ENCODE peak calls at places on chromosomes 6 and 20, in four cellular contexts. C, O, J and B are unnamed samples.

GRCh38 chr20:11375966-11376365 is 541.7 kb upstream of the BTBD3 start:
- DNase-seq in C (no peak), O (no peak), J (no peak), B (no peak)

GRCh38 chr6:148435386-148435785 is 92.7 kb downstream of the SASH1 start:
- DNase-seq in C (no peak), O (no peak), J (no peak), B (no peak)

GRCh38 chr20:45991616-45992015 is 17.1 kb upstream of the MMP9 start:
- DNase-seq in C (no peak), O (no peak), J (no peak), B (no peak)

GRCh38 chr6:39841291-39841690 is 49.1 kb downstream of the DAAM2 start:
- DNase-seq in C (no peak), O (no peak), J (no peak), B (no peak)

GRCh38 chr6:159193923-159194322 is 24.7 kb downstream of the FNDC1 start:
- DNase-seq in C (no peak), O (no peak), J (no peak), B (no peak)

GRCh38 chr6:164273491-164273890 is 859.0 kb downstream of the QKI start:
- DNase-seq in C (no peak), O (no peak), J (no peak), B (no peak)

GRCh38 chr6:167093922-167094432 is 28.9 kb upstream of the CCR6 start:
- DNase-seq in C (no peak), O (no peak), J (peak; percentile 90), B (no peak)

GRCh38 chr6:151647871-151648639 is 154.2 kb downstream of the CCDC170 start:
- DNase-seq in C (peak; percentile 56), O (peak; percentile 21), J (no peak), B (peak; percentile 89)

GRCh38 chr6:105501246-105501645 is 98.4 kb upstream of the PREP start:
- DNase-seq in C (no peak), O (no peak), J (no peak), B (no peak)

GRCh38 chr6:104218132-104218531 is 641.6 kb downstream of the HACE1 start:
- DNase-seq in C (no peak), O (no peak), J (no peak), B (no peak)

DNA sequence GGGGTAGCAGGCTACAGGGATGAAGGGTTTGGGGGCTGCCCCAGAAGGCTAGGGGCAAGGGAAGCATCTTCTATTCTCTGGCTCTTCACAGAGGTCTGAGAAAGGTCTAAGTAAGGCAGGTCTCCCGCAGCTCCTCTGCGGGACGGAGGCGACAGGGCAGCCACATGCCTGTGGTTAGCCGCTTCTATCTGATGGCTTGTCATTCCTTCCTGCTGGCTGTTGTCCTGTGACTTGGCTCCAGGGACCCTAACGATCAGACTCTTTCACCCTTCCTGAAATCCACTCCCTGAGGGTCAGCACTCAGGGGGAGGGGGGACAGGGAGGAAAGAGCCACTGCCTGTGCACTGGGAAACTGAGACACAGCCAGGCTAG is 673 bp downstream of the CST7 start:
- DNase-seq in C (no peak), O (peak; percentile 18), J (no peak), B (no peak)
- TF ChIP-seq ETV6 in C (no peak), O (no peak), J (no peak), B (no peak)

DNA sequence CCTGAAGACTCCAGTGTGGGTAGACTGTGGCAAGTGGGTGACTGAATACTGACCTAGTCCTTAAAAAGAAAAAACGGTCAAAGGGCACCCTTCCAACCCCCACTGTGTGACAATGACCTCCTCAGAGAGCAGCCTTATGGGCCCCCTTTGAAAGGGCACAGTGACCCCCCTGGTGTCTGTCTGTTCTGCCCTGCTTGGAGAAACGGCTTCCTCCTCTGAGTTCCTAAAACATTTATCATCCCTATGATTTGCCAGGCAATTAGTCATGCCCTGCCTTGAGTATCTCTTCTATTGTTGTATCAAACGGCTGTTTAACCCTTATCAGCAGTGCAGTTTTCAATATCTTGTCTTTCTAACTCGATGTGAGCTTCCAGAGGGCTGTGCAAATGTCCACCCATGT is 21.0 kb upstream of the STX16 start:
- DNase-seq in C (no peak), O (no peak), J (no peak), B (no peak)
- TF ChIP-seq ETV6 in C (no peak), O (no peak), J (no peak), B (no peak)

GRCh38 chr20:5660346-5660745 is 89.9 kb upstream of the SHLD1 start:
- DNase-seq in C (no peak), O (no peak), J (no peak), B (no peak)

GRCh38 chr20:5657873-5658200 is 92.4 kb upstream of the SHLD1 start:
- DNase-seq in C (no peak), O (no peak), J (no peak), B (no peak)

GRCh38 chr20:5657190-5657872 is 92.9 kb upstream of the SHLD1 start:
- DNase-seq in C (peak; percentile 70), O (no peak), J (no peak), B (no peak)

GRCh38 chr20:5656136-5656535 is 94.1 kb upstream of the SHLD1 start:
- DNase-seq in C (no peak), O (no peak), J (no peak), B (no peak)

DNA sequence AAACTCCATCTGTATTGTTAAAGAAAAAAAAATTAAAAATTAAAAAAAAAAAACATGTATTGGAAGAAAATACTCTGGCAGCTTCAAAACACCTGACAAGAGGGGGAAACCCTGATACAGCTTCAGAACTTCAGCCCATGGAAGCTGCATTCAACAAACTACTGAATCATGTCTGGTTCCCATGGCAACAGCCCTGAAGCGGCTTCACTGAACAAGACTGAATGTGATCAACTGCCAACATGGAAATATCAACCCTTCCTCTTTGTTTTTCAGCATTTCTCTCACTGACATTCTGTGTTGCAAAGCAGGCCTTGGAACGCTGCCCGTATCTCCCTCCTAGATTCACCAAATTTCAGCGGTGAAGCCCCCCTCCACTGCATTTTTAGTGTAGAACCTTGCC is 91.3 kb upstream of the SHLD1 start:
- DNase-seq in C (peak; percentile 71), O (no peak), J (no peak), B (no peak)
- TF ChIP-seq ETV6 in C (no peak), O (no peak), J (no peak), B (no peak)

GRCh38 chr6:13362432-13362831 is 34.1 kb upstream of the TBC1D7 start:
- DNase-seq in C (no peak), O (no peak), J (no peak), B (no peak)

GRCh38 chr6:13358486-13358885 is 30.1 kb upstream of the TBC1D7 start:
- DNase-seq in C (no peak), O (no peak), J (no peak), B (no peak)

GRCh38 chr6:13359287-13359686 is 30.9 kb upstream of the TBC1D7 start:
- DNase-seq in C (no peak), O (no peak), J (no peak), B (no peak)

GRCh38 chr6:13357551-13358075 is 29.3 kb upstream of the TBC1D7 start:
- DNase-seq in C (no peak), O (no peak), J (no peak), B (peak; percentile 28)

DNA sequence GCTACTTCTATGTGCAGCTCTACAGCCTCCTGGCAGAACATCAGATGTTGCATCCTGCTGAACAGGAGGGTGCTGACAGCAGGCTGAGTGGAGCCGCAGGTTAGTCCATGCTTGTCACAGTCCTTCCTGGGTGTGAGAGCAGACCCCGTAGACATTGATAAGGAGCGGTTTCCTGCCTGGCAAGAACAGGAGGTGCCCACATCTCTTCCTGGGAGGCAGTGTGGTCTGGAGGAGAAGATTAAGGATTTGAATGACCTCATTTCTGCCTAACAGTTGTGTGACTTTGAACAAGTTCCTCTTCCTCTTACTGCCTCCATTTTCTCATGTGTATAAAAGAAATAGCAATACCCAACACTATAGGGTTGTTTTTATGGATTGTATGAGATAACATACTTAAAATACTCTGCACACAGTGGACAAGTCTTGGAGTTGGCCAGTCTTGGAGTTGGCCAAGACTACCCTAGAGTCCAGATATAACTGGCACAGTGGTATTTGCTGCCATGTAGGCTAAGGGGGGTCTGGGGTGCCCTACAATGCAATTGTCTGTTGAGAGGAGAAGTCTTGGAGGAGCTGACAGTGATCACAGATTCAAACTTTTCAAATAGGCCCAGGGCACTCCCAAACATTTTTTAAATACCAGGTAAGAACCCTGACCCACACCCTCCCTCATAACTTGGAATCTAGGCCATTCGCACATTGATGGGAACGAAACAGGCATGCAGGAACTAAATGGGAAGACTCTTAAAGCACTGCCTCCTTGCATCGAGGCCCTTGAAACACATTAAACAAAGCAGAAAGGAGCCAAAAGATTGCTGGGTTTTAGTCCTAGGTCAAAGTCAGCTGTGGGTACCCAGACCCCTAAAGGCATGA is 32.6 kb upstream of the TBC1D7 start:
- DNase-seq in C (no peak), O (peak; percentile 65), J (no peak), B (no peak)
- TF ChIP-seq ETV6 in C (no peak), O (peak; percentile 27), J (no peak), B (no peak)

DNA sequence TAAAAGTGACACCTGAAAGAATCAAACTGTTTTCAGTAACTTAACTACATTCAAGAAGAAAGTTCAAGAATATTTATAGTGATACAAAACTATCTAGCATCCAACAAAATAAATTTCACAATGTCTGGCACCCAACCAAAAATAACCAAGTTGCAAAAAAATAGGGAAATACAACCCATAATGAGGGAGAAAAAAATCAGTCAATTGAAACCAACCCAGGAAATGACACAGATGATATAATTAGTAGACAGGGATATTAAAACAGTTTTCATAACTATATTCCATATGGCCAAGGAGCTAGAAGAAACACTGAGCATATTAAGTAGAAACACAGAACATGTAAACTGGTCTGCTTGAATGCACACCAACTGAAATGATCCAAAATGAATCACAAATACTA is 120.2 kb upstream of the BEND3 start:
- DNase-seq in C (no peak), O (no peak), J (no peak), B (no peak)
- TF ChIP-seq ETV6 in C (no peak), O (no peak), J (no peak), B (no peak)

GRCh38 chr6:84779380-84779779 is 15.0 kb upstream of the TBX18 start:
- DNase-seq in C (no peak), O (no peak), J (no peak), B (no peak)
- TF ChIP-seq ETV6 in C (no peak), O (no peak), J (no peak), B (no peak)

GRCh38 chr20:17704589-17705317 is 5.0 kb downstream of the BANF2 start:
- DNase-seq in C (no peak), O (no peak), J (no peak), B (no peak)
- TF ChIP-seq ETV6 in C (no peak), O (no peak), J (no peak), B (no peak)

DNA sequence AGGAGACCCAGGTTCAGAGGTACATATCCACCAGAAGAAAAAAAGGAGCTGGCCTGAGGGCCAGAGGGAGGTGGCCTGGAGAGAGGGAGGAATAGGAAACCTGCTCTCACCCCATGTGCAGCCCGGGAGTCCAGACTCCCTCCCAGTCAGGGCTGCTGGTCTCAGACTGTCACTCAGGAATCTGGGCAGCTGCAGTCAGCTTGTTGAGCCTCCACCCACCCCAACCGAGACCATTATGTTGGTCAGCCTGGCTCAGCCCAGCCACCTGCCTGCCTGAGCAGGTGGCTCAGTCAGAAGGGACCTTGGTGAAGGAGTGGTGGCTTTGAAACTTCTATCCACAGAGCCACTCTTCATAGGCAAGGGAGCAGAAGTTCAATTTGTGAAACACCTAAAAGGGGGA is 53.3 kb upstream of the EPB41L1 start:
- DNase-seq in C (no peak), O (no peak), J (no peak), B (no peak)
- TF ChIP-seq ETV6 in C (no peak), O (no peak), J (no peak), B (no peak)